ENCODE peak calls at places on chromosomes 4 and X, in eight cellular contexts. One of them, this sample, is unnamed.

GRCh38 chr4:149264093-149264733 is 551.4 kb downstream of the IQCM start:
- DNase-seq in stimulated activated naive B cell treated with anti-CD40 and anti-IgM and Interleukin-4, amounts not matched to agents 10 μg/mL and 1 μg/mL and 100 μg/mL, for 72 hours: peak; percentile 3
- DNase-seq in ELR: peak; percentile 69
- DNase-seq in glutamatergic neuron: peak; percentile 40
- DNase-seq in H54: peak; percentile 1
- DNase-seq in NCI-H1092 treated with DMSO at 0.1 percent for 48 hours: peak; percentile 1
- DNase-seq in HCEC 1CT: peak; percentile 32
- DNase-seq in endodermal cell: peak; percentile 75
- DNase-seq in this sample: no peak

GRCh38 chr4:158374318-158374717 is 147.4 kb upstream of the RXFP1 start:
- DNase-seq in stimulated activated naive B cell treated with anti-CD40 and anti-IgM and Interleukin-4, amounts not matched to agents 10 μg/mL and 1 μg/mL and 100 μg/mL, for 72 hours: no peak
- DNase-seq in ELR: no peak
- DNase-seq in glutamatergic neuron: no peak
- DNase-seq in H54: no peak
- DNase-seq in HCEC 1CT: no peak
- DNase-seq in NCI-H1092 treated with DMSO at 0.1 percent for 48 hours: no peak
- DNase-seq in endodermal cell: no peak
- DNase-seq in this sample: no peak

GRCh38 chr4:61994036-61994435 is 793.9 kb downstream of the ADGRL3 start:
- DNase-seq in HCEC 1CT: no peak
- DNase-seq in stimulated activated naive B cell treated with anti-CD40 and anti-IgM and Interleukin-4, amounts not matched to agents 10 μg/mL and 1 μg/mL and 100 μg/mL, for 72 hours: no peak
- DNase-seq in NCI-H1092 treated with DMSO at 0.1 percent for 48 hours: no peak
- DNase-seq in endodermal cell: no peak
- DNase-seq in H54: no peak
- DNase-seq in glutamatergic neuron: no peak
- DNase-seq in ELR: peak; percentile 77
- DNase-seq in this sample: no peak

GRCh38 chr4:100982345-100982744 is 365.0 kb downstream of the PPP3CA start:
- DNase-seq in H54: no peak
- DNase-seq in ELR: no peak
- DNase-seq in NCI-H1092 treated with DMSO at 0.1 percent for 48 hours: no peak
- DNase-seq in stimulated activated naive B cell treated with anti-CD40 and anti-IgM and Interleukin-4, amounts not matched to agents 10 μg/mL and 1 μg/mL and 100 μg/mL, for 72 hours: no peak
- DNase-seq in HCEC 1CT: no peak
- DNase-seq in glutamatergic neuron: no peak
- DNase-seq in endodermal cell: no peak
- DNase-seq in this sample: no peak

GRCh38 chr4:142840516-142841123 is 5.5 kb downstream of the INPP4B start:
- DNase-seq in endodermal cell: no peak
- DNase-seq in ELR: peak; percentile 66
- DNase-seq in NCI-H1092 treated with DMSO at 0.1 percent for 48 hours: no peak
- DNase-seq in glutamatergic neuron: no peak
- DNase-seq in H54: no peak
- DNase-seq in stimulated activated naive B cell treated with anti-CD40 and anti-IgM and Interleukin-4, amounts not matched to agents 10 μg/mL and 1 μg/mL and 100 μg/mL, for 72 hours: no peak
- DNase-seq in HCEC 1CT: peak; percentile 22
- DNase-seq in this sample: no peak

GRCh38 chr4:184722798-184723197 is 11.1 kb downstream of the CENPU start:
- DNase-seq in ELR: no peak
- DNase-seq in stimulated activated naive B cell treated with anti-CD40 and anti-IgM and Interleukin-4, amounts not matched to agents 10 μg/mL and 1 μg/mL and 100 μg/mL, for 72 hours: no peak
- DNase-seq in NCI-H1092 treated with DMSO at 0.1 percent for 48 hours: no peak
- DNase-seq in H54: no peak
- DNase-seq in HCEC 1CT: no peak
- DNase-seq in endodermal cell: no peak
- DNase-seq in glutamatergic neuron: no peak
- DNase-seq in this sample: no peak

GRCh38 chr4:184732126-184732525 is 1.8 kb downstream of the CENPU start:
- DNase-seq in endodermal cell: no peak
- DNase-seq in glutamatergic neuron: no peak
- DNase-seq in H54: no peak
- DNase-seq in ELR: peak; percentile 62
- DNase-seq in stimulated activated naive B cell treated with anti-CD40 and anti-IgM and Interleukin-4, amounts not matched to agents 10 μg/mL and 1 μg/mL and 100 μg/mL, for 72 hours: no peak
- DNase-seq in NCI-H1092 treated with DMSO at 0.1 percent for 48 hours: peak; percentile 38
- DNase-seq in HCEC 1CT: no peak
- DNase-seq in this sample: no peak

GRCh38 chr4:150849016-150849415 is 166.1 kb downstream of the LRBA start:
- DNase-seq in endodermal cell: no peak
- DNase-seq in glutamatergic neuron: no peak
- DNase-seq in stimulated activated naive B cell treated with anti-CD40 and anti-IgM and Interleukin-4, amounts not matched to agents 10 μg/mL and 1 μg/mL and 100 μg/mL, for 72 hours: no peak
- DNase-seq in ELR: peak; percentile 39
- DNase-seq in H54: peak; percentile 5
- DNase-seq in NCI-H1092 treated with DMSO at 0.1 percent for 48 hours: no peak
- DNase-seq in HCEC 1CT: no peak
- DNase-seq in this sample: no peak

GRCh38 chr4:84847978-84848377 is 118.5 kb downstream of the WDFY3 start:
- DNase-seq in ELR: no peak
- DNase-seq in HCEC 1CT: no peak
- DNase-seq in stimulated activated naive B cell treated with anti-CD40 and anti-IgM and Interleukin-4, amounts not matched to agents 10 μg/mL and 1 μg/mL and 100 μg/mL, for 72 hours: no peak
- DNase-seq in glutamatergic neuron: no peak
- DNase-seq in NCI-H1092 treated with DMSO at 0.1 percent for 48 hours: no peak
- DNase-seq in H54: no peak
- DNase-seq in endodermal cell: no peak
- DNase-seq in this sample: no peak

GRCh38 chr4:55397521-55398321 is 2.0 kb downstream of the TMEM165 start:
- DNase-seq in NCI-H1092 treated with DMSO at 0.1 percent for 48 hours: no peak
- DNase-seq in endodermal cell: no peak
- DNase-seq in H54: no peak
- DNase-seq in glutamatergic neuron: no peak
- DNase-seq in ELR: peak; percentile 68
- DNase-seq in HCEC 1CT: peak; percentile 55
- DNase-seq in stimulated activated naive B cell treated with anti-CD40 and anti-IgM and Interleukin-4, amounts not matched to agents 10 μg/mL and 1 μg/mL and 100 μg/mL, for 72 hours: no peak
- DNase-seq in this sample: no peak

GRCh38 chr4:161496-162284 is 37.4 kb downstream of the ZNF718 start:
- DNase-seq in ELR: peak; percentile 1
- DNase-seq in HCEC 1CT: no peak
- DNase-seq in H54: no peak
- DNase-seq in glutamatergic neuron: no peak
- DNase-seq in endodermal cell: no peak
- DNase-seq in NCI-H1092 treated with DMSO at 0.1 percent for 48 hours: no peak
- DNase-seq in stimulated activated naive B cell treated with anti-CD40 and anti-IgM and Interleukin-4, amounts not matched to agents 10 μg/mL and 1 μg/mL and 100 μg/mL, for 72 hours: no peak
- DNase-seq in this sample: no peak

GRCh38 chrX:2502120-2502667 is 1.4 kb upstream of the DHRSX start:
- DNase-seq in H54: no peak
- DNase-seq in stimulated activated naive B cell treated with anti-CD40 and anti-IgM and Interleukin-4, amounts not matched to agents 10 μg/mL and 1 μg/mL and 100 μg/mL, for 72 hours: no peak
- DNase-seq in ELR: no peak
- DNase-seq in endodermal cell: no peak
- DNase-seq in NCI-H1092 treated with DMSO at 0.1 percent for 48 hours: no peak
- DNase-seq in glutamatergic neuron: no peak
- DNase-seq in HCEC 1CT: no peak
- DNase-seq in this sample: no peak

GRCh38 chr4:707929-708630 is 2.4 kb downstream of the PCGF3 start:
- DNase-seq in NCI-H1092 treated with DMSO at 0.1 percent for 48 hours: no peak
- DNase-seq in endodermal cell: no peak
- DNase-seq in glutamatergic neuron: no peak
- DNase-seq in H54: no peak
- DNase-seq in HCEC 1CT: no peak
- DNase-seq in stimulated activated naive B cell treated with anti-CD40 and anti-IgM and Interleukin-4, amounts not matched to agents 10 μg/mL and 1 μg/mL and 100 μg/mL, for 72 hours: no peak
- DNase-seq in ELR: no peak
- DNase-seq in this sample: no peak

GRCh38 chrX:72121381-72121780 is 10.3 kb downstream of the RTL5 start:
- DNase-seq in glutamatergic neuron: no peak
- DNase-seq in endodermal cell: peak; percentile 10
- DNase-seq in stimulated activated naive B cell treated with anti-CD40 and anti-IgM and Interleukin-4, amounts not matched to agents 10 μg/mL and 1 μg/mL and 100 μg/mL, for 72 hours: no peak
- DNase-seq in H54: no peak
- DNase-seq in ELR: peak; percentile 68
- DNase-seq in HCEC 1CT: peak; percentile 71
- DNase-seq in NCI-H1092 treated with DMSO at 0.1 percent for 48 hours: no peak
- DNase-seq in this sample: no peak

GRCh38 chr4:145679520-145679919 is 426 bp upstream of the C4orf51 start:
- DNase-seq in endodermal cell: no peak
- DNase-seq in stimulated activated naive B cell treated with anti-CD40 and anti-IgM and Interleukin-4, amounts not matched to agents 10 μg/mL and 1 μg/mL and 100 μg/mL, for 72 hours: no peak
- DNase-seq in HCEC 1CT: peak; percentile 76
- DNase-seq in glutamatergic neuron: no peak
- DNase-seq in NCI-H1092 treated with DMSO at 0.1 percent for 48 hours: peak; percentile 91
- DNase-seq in ELR: peak; percentile 84
- DNase-seq in H54: peak; percentile 30
- DNase-seq in this sample: no peak

GRCh38 chrX:129754266-129755024 is 15.7 kb downstream of the XPNPEP2 start:
- DNase-seq in ELR: no peak
- DNase-seq in HCEC 1CT: no peak
- DNase-seq in endodermal cell: peak; percentile 86
- DNase-seq in NCI-H1092 treated with DMSO at 0.1 percent for 48 hours: no peak
- DNase-seq in stimulated activated naive B cell treated with anti-CD40 and anti-IgM and Interleukin-4, amounts not matched to agents 10 μg/mL and 1 μg/mL and 100 μg/mL, for 72 hours: no peak
- DNase-seq in H54: no peak
- DNase-seq in glutamatergic neuron: no peak
- DNase-seq in this sample: no peak

GRCh38 chr4:177281544-177281943 is 28.1 kb upstream of the NEIL3 start:
- DNase-seq in ELR: no peak
- DNase-seq in glutamatergic neuron: no peak
- DNase-seq in endodermal cell: no peak
- DNase-seq in NCI-H1092 treated with DMSO at 0.1 percent for 48 hours: no peak
- DNase-seq in H54: no peak
- DNase-seq in stimulated activated naive B cell treated with anti-CD40 and anti-IgM and Interleukin-4, amounts not matched to agents 10 μg/mL and 1 μg/mL and 100 μg/mL, for 72 hours: no peak
- DNase-seq in HCEC 1CT: no peak
- DNase-seq in this sample: no peak

GRCh38 chr4:108170729-108171540 is 2.2 kb upstream of the LEF1 start:
- DNase-seq in NCI-H1092 treated with DMSO at 0.1 percent for 48 hours: no peak
- DNase-seq in endodermal cell: peak; percentile 59
- DNase-seq in ELR: no peak
- DNase-seq in HCEC 1CT: no peak
- DNase-seq in stimulated activated naive B cell treated with anti-CD40 and anti-IgM and Interleukin-4, amounts not matched to agents 10 μg/mL and 1 μg/mL and 100 μg/mL, for 72 hours: no peak
- DNase-seq in H54: no peak
- DNase-seq in glutamatergic neuron: no peak
- DNase-seq in this sample: no peak

GRCh38 chrX:71941771-71942170 is 31.1 kb downstream of the NHSL2 start:
- DNase-seq in endodermal cell: peak; percentile 66
- DNase-seq in glutamatergic neuron: no peak
- DNase-seq in ELR: peak; percentile 58
- DNase-seq in stimulated activated naive B cell treated with anti-CD40 and anti-IgM and Interleukin-4, amounts not matched to agents 10 μg/mL and 1 μg/mL and 100 μg/mL, for 72 hours: no peak
- DNase-seq in H54: no peak
- DNase-seq in NCI-H1092 treated with DMSO at 0.1 percent for 48 hours: no peak
- DNase-seq in HCEC 1CT: peak; percentile 63
- DNase-seq in this sample: no peak

GRCh38 chr4:185711764-185712163 is 100.2 kb downstream of the SORBS2 start:
- DNase-seq in HCEC 1CT: no peak
- DNase-seq in glutamatergic neuron: no peak
- DNase-seq in endodermal cell: no peak
- DNase-seq in NCI-H1092 treated with DMSO at 0.1 percent for 48 hours: no peak
- DNase-seq in H54: no peak
- DNase-seq in stimulated activated naive B cell treated with anti-CD40 and anti-IgM and Interleukin-4, amounts not matched to agents 10 μg/mL and 1 μg/mL and 100 μg/mL, for 72 hours: no peak
- DNase-seq in ELR: peak; percentile 13
- DNase-seq in this sample: no peak

GRCh38 chrX:40182615-40183014 is 84.9 kb upstream of the BCOR start:
- DNase-seq in H54: no peak
- DNase-seq in glutamatergic neuron: no peak
- DNase-seq in stimulated activated naive B cell treated with anti-CD40 and anti-IgM and Interleukin-4, amounts not matched to agents 10 μg/mL and 1 μg/mL and 100 μg/mL, for 72 hours: no peak
- DNase-seq in HCEC 1CT: no peak
- DNase-seq in NCI-H1092 treated with DMSO at 0.1 percent for 48 hours: no peak
- DNase-seq in endodermal cell: no peak
- DNase-seq in ELR: no peak
- DNase-seq in this sample: no peak

GRCh38 chrX:93874554-93874953 is 200.5 kb downstream of the FAM133A start:
- DNase-seq in NCI-H1092 treated with DMSO at 0.1 percent for 48 hours: no peak
- DNase-seq in HCEC 1CT: no peak
- DNase-seq in endodermal cell: peak; percentile 68
- DNase-seq in stimulated activated naive B cell treated with anti-CD40 and anti-IgM and Interleukin-4, amounts not matched to agents 10 μg/mL and 1 μg/mL and 100 μg/mL, for 72 hours: no peak
- DNase-seq in ELR: peak; percentile 10
- DNase-seq in glutamatergic neuron: peak; percentile 15
- DNase-seq in H54: peak; percentile 1
- DNase-seq in this sample: no peak

GRCh38 chr4:26235500-26235899 is 85.3 kb upstream of the RBPJ start:
- DNase-seq in H54: no peak
- DNase-seq in stimulated activated naive B cell treated with anti-CD40 and anti-IgM and Interleukin-4, amounts not matched to agents 10 μg/mL and 1 μg/mL and 100 μg/mL, for 72 hours: no peak
- DNase-seq in NCI-H1092 treated with DMSO at 0.1 percent for 48 hours: peak; percentile 88
- DNase-seq in HCEC 1CT: peak; percentile 71
- DNase-seq in endodermal cell: no peak
- DNase-seq in glutamatergic neuron: no peak
- DNase-seq in ELR: peak; percentile 66
- DNase-seq in this sample: no peak

GRCh38 chr4:117575850-117576249 is 458.4 kb upstream of the NDST3 start:
- DNase-seq in H54: no peak
- DNase-seq in HCEC 1CT: no peak
- DNase-seq in endodermal cell: no peak
- DNase-seq in glutamatergic neuron: no peak
- DNase-seq in NCI-H1092 treated with DMSO at 0.1 percent for 48 hours: no peak
- DNase-seq in stimulated activated naive B cell treated with anti-CD40 and anti-IgM and Interleukin-4, amounts not matched to agents 10 μg/mL and 1 μg/mL and 100 μg/mL, for 72 hours: no peak
- DNase-seq in ELR: no peak
- DNase-seq in this sample: no peak

GRCh38 chr4:127880764-127881564 is at the start of gene PLK4:
- DNase-seq in glutamatergic neuron: peak; percentile 96
- DNase-seq in endodermal cell: peak; percentile 99
- DNase-seq in H54: peak; percentile 73
- DNase-seq in HCEC 1CT: peak; percentile 87
- DNase-seq in ELR: peak; percentile 95
- DNase-seq in stimulated activated naive B cell treated with anti-CD40 and anti-IgM and Interleukin-4, amounts not matched to agents 10 μg/mL and 1 μg/mL and 100 μg/mL, for 72 hours: peak; percentile 98
- DNase-seq in NCI-H1092 treated with DMSO at 0.1 percent for 48 hours: peak; percentile 95
- DNase-seq in this sample: peak; percentile 84

GRCh38 chr4:156593464-156593863 is 378.1 kb downstream of the PDGFC start:
- DNase-seq in NCI-H1092 treated with DMSO at 0.1 percent for 48 hours: no peak
- DNase-seq in ELR: no peak
- DNase-seq in endodermal cell: no peak
- DNase-seq in HCEC 1CT: no peak
- DNase-seq in H54: no peak
- DNase-seq in glutamatergic neuron: no peak
- DNase-seq in stimulated activated naive B cell treated with anti-CD40 and anti-IgM and Interleukin-4, amounts not matched to agents 10 μg/mL and 1 μg/mL and 100 μg/mL, for 72 hours: no peak
- DNase-seq in this sample: no peak

GRCh38 chrX:24874604-24875247 is 141.0 kb downstream of the ARX start:
- DNase-seq in ELR: no peak
- DNase-seq in H54: no peak
- DNase-seq in stimulated activated naive B cell treated with anti-CD40 and anti-IgM and Interleukin-4, amounts not matched to agents 10 μg/mL and 1 μg/mL and 100 μg/mL, for 72 hours: no peak
- DNase-seq in endodermal cell: peak; percentile 79
- DNase-seq in NCI-H1092 treated with DMSO at 0.1 percent for 48 hours: no peak
- DNase-seq in HCEC 1CT: no peak
- DNase-seq in glutamatergic neuron: no peak
- DNase-seq in this sample: no peak

GRCh38 chrX:1244164-1245076 is 24.2 kb upstream of the CSF2RA start:
- DNase-seq in NCI-H1092 treated with DMSO at 0.1 percent for 48 hours: no peak
- DNase-seq in endodermal cell: peak; percentile 93
- DNase-seq in stimulated activated naive B cell treated with anti-CD40 and anti-IgM and Interleukin-4, amounts not matched to agents 10 μg/mL and 1 μg/mL and 100 μg/mL, for 72 hours: no peak
- DNase-seq in HCEC 1CT: no peak
- DNase-seq in glutamatergic neuron: peak; percentile 67
- DNase-seq in ELR: no peak
- DNase-seq in H54: no peak
- DNase-seq in this sample: no peak

GRCh38 chrX:65871671-65872311 is 168.1 kb downstream of the VSIG4 start:
- DNase-seq in glutamatergic neuron: no peak
- DNase-seq in ELR: peak; percentile 18
- DNase-seq in H54: no peak
- DNase-seq in NCI-H1092 treated with DMSO at 0.1 percent for 48 hours: no peak
- DNase-seq in stimulated activated naive B cell treated with anti-CD40 and anti-IgM and Interleukin-4, amounts not matched to agents 10 μg/mL and 1 μg/mL and 100 μg/mL, for 72 hours: peak; percentile 16
- DNase-seq in endodermal cell: peak; percentile 84
- DNase-seq in HCEC 1CT: no peak
- DNase-seq in this sample: no peak

GRCh38 chrX:72245461-72246089 is 6.7 kb upstream of the ERCC6L start:
- DNase-seq in NCI-H1092 treated with DMSO at 0.1 percent for 48 hours: peak; percentile 51
- DNase-seq in H54: peak; percentile 44
- DNase-seq in glutamatergic neuron: peak; percentile 72
- DNase-seq in endodermal cell: peak; percentile 90
- DNase-seq in ELR: peak; percentile 68
- DNase-seq in stimulated activated naive B cell treated with anti-CD40 and anti-IgM and Interleukin-4, amounts not matched to agents 10 μg/mL and 1 μg/mL and 100 μg/mL, for 72 hours: no peak
- DNase-seq in HCEC 1CT: peak; percentile 45
- DNase-seq in this sample: no peak

GRCh38 chrX:39836802-39837420 is 260.8 kb downstream of the BCOR start:
- DNase-seq in endodermal cell: no peak
- DNase-seq in H54: no peak
- DNase-seq in NCI-H1092 treated with DMSO at 0.1 percent for 48 hours: no peak
- DNase-seq in glutamatergic neuron: no peak
- DNase-seq in ELR: no peak
- DNase-seq in HCEC 1CT: no peak
- DNase-seq in stimulated activated naive B cell treated with anti-CD40 and anti-IgM and Interleukin-4, amounts not matched to agents 10 μg/mL and 1 μg/mL and 100 μg/mL, for 72 hours: no peak
- DNase-seq in this sample: no peak

GRCh38 chr4:40550900-40551546 is 78.6 kb downstream of the RBM47 start:
- DNase-seq in ELR: peak; percentile 61
- DNase-seq in H54: no peak
- DNase-seq in NCI-H1092 treated with DMSO at 0.1 percent for 48 hours: peak; percentile 60
- DNase-seq in endodermal cell: no peak
- DNase-seq in HCEC 1CT: no peak
- DNase-seq in stimulated activated naive B cell treated with anti-CD40 and anti-IgM and Interleukin-4, amounts not matched to agents 10 μg/mL and 1 μg/mL and 100 μg/mL, for 72 hours: peak; percentile 19
- DNase-seq in glutamatergic neuron: no peak
- DNase-seq in this sample: no peak

GRCh38 chr4:67273676-67274075 is 271.6 kb downstream of the CENPC start:
- DNase-seq in glutamatergic neuron: no peak
- DNase-seq in stimulated activated naive B cell treated with anti-CD40 and anti-IgM and Interleukin-4, amounts not matched to agents 10 μg/mL and 1 μg/mL and 100 μg/mL, for 72 hours: no peak
- DNase-seq in endodermal cell: no peak
- DNase-seq in HCEC 1CT: no peak
- DNase-seq in ELR: no peak
- DNase-seq in H54: no peak
- DNase-seq in NCI-H1092 treated with DMSO at 0.1 percent for 48 hours: no peak
- DNase-seq in this sample: no peak

GRCh38 chr4:167196386-167196785 is 37.9 kb downstream of the SPOCK3 start:
- DNase-seq in endodermal cell: no peak
- DNase-seq in NCI-H1092 treated with DMSO at 0.1 percent for 48 hours: no peak
- DNase-seq in HCEC 1CT: peak; percentile 35
- DNase-seq in glutamatergic neuron: no peak
- DNase-seq in stimulated activated naive B cell treated with anti-CD40 and anti-IgM and Interleukin-4, amounts not matched to agents 10 μg/mL and 1 μg/mL and 100 μg/mL, for 72 hours: no peak
- DNase-seq in ELR: peak; percentile 66
- DNase-seq in H54: no peak
- DNase-seq in this sample: no peak